ENCODE peak calls at places on chromosomes 11 and 22, in six cellular contexts. One of them, this sample, is unnamed.

GRCh38 chr11:85062626-85063025 is 564.5 kb downstream of the DLG2 start:
- DNase-seq in A549: no peak
- DNase-seq in HepG2: no peak
- DNase-seq in endothelial cell of umbilical vein: no peak
- DNase-seq in GM12878: peak; percentile 42
- DNase-seq in K562: no peak
- DNase-seq in this sample: no peak

GRCh38 chr11:111633756-111634362 is 31.6 kb downstream of the SIK2 start:
- DNase-seq in A549: no peak
- DNase-seq in HepG2: peak; percentile 51
- DNase-seq in endothelial cell of umbilical vein: peak; percentile 74
- DNase-seq in GM12878: peak; percentile 17
- DNase-seq in K562: no peak
- DNase-seq in this sample: peak; percentile 21

GRCh38 chr11:121038642-121039409 is 14.9 kb downstream of the TBCEL start:
- DNase-seq in A549: no peak
- DNase-seq in HepG2: peak; percentile 51
- DNase-seq in endothelial cell of umbilical vein: no peak
- DNase-seq in GM12878: no peak
- DNase-seq in K562: no peak
- DNase-seq in this sample: no peak

GRCh38 chr11:77101043-77101537 is 1.6 kb upstream of the OMP start:
- DNase-seq in A549: peak; percentile 57
- DNase-seq in HepG2: peak; percentile 41
- DNase-seq in endothelial cell of umbilical vein: peak; percentile 30
- DNase-seq in GM12878: no peak
- DNase-seq in K562: peak; percentile 72
- DNase-seq in this sample: peak; percentile 64

GRCh38 chr22:39808087-39808486 is 85.5 kb downstream of the ENTHD1 start:
- DNase-seq in A549: peak; percentile 36
- DNase-seq in HepG2: peak; percentile 30
- DNase-seq in endothelial cell of umbilical vein: peak; percentile 28
- DNase-seq in GM12878: no peak
- DNase-seq in K562: peak; percentile 20
- DNase-seq in this sample: peak; percentile 51

GRCh38 chr11:114061053-114062049 is 1.8 kb downstream of the ZBTB16 start:
- DNase-seq in A549: no peak
- DNase-seq in HepG2: no peak
- DNase-seq in endothelial cell of umbilical vein: peak; percentile 48
- DNase-seq in GM12878: no peak
- DNase-seq in K562: peak; percentile 33
- DNase-seq in this sample: peak; percentile 74

GRCh38 chr11:95108159-95108611 is 18.5 kb downstream of the ENDOD1 start:
- DNase-seq in A549: peak; percentile 11
- DNase-seq in HepG2: no peak
- DNase-seq in endothelial cell of umbilical vein: peak; percentile 90
- DNase-seq in GM12878: no peak
- DNase-seq in K562: no peak
- DNase-seq in this sample: no peak

GRCh38 chr11:12526789-12527188 is 147.4 kb upstream of the TEAD1 start:
- DNase-seq in A549: no peak
- DNase-seq in HepG2: no peak
- DNase-seq in endothelial cell of umbilical vein: peak; percentile 24
- DNase-seq in GM12878: no peak
- DNase-seq in K562: no peak
- DNase-seq in this sample: no peak

GRCh38 chr22:45330548-45330947 is 20.8 kb downstream of the FAM118A start:
- DNase-seq in A549: no peak
- DNase-seq in HepG2: no peak
- DNase-seq in endothelial cell of umbilical vein: no peak
- DNase-seq in GM12878: no peak
- DNase-seq in K562: no peak
- DNase-seq in this sample: no peak

GRCh38 chr22:50236731-50237409 is 8.0 kb downstream of the TUBGCP6 start:
- DNase-seq in A549: peak; percentile 36
- DNase-seq in HepG2: no peak
- DNase-seq in endothelial cell of umbilical vein: no peak
- DNase-seq in GM12878: no peak
- DNase-seq in K562: no peak
- DNase-seq in this sample: peak; percentile 88

GRCh38 chr11:126392638-126393023 is 37.1 kb downstream of the ST3GAL4 start:
- DNase-seq in A549: no peak
- DNase-seq in HepG2: no peak
- DNase-seq in endothelial cell of umbilical vein: no peak
- DNase-seq in GM12878: no peak
- DNase-seq in K562: no peak
- DNase-seq in this sample: peak; percentile 99

GRCh38 chr11:88555018-88555828 is 217.7 kb upstream of the CTSC start:
- DNase-seq in A549: peak; percentile 76
- DNase-seq in HepG2: no peak
- DNase-seq in endothelial cell of umbilical vein: peak; percentile 99
- DNase-seq in GM12878: no peak
- DNase-seq in K562: no peak
- DNase-seq in this sample: no peak

GRCh38 chr22:25402501-25403283 is 161.8 kb upstream of the GRK3 start:
- DNase-seq in A549: no peak
- DNase-seq in HepG2: peak; percentile 95
- DNase-seq in endothelial cell of umbilical vein: no peak
- DNase-seq in GM12878: no peak
- DNase-seq in K562: no peak
- DNase-seq in this sample: no peak

GRCh38 chr11:61645179-61645868 is 34.9 kb upstream of the DAGLA start:
- DNase-seq in A549: no peak
- DNase-seq in HepG2: no peak
- DNase-seq in endothelial cell of umbilical vein: no peak
- DNase-seq in GM12878: no peak
- DNase-seq in K562: no peak
- DNase-seq in this sample: peak; percentile 45

GRCh38 chr22:42972592-42973535 is 42.1 kb downstream of the PACSIN2 start:
- DNase-seq in A549: no peak
- DNase-seq in HepG2: no peak
- DNase-seq in endothelial cell of umbilical vein: no peak
- DNase-seq in GM12878: no peak
- DNase-seq in K562: no peak
- DNase-seq in this sample: peak; percentile 66

GRCh38 chr11:108498816-108499408 is 728 bp upstream of the POGLUT3 start:
- DNase-seq in A549: no peak
- DNase-seq in HepG2: no peak
- DNase-seq in endothelial cell of umbilical vein: no peak
- DNase-seq in GM12878: no peak
- DNase-seq in K562: no peak
- DNase-seq in this sample: peak; percentile 9

GRCh38 chr11:108501396-108501795 is 3.2 kb upstream of the POGLUT3 start:
- DNase-seq in A549: no peak
- DNase-seq in HepG2: no peak
- DNase-seq in endothelial cell of umbilical vein: no peak
- DNase-seq in GM12878: no peak
- DNase-seq in K562: no peak
- DNase-seq in this sample: no peak

GRCh38 chr11:108500721-108501120 is 2.5 kb upstream of the POGLUT3 start:
- DNase-seq in A549: no peak
- DNase-seq in HepG2: peak; percentile 23
- DNase-seq in endothelial cell of umbilical vein: no peak
- DNase-seq in GM12878: no peak
- DNase-seq in K562: no peak
- DNase-seq in this sample: no peak

GRCh38 chr11:108498046-108498815 is at the start of gene POGLUT3:
- DNase-seq in A549: peak; percentile 29
- DNase-seq in HepG2: peak; percentile 41
- DNase-seq in endothelial cell of umbilical vein: peak; percentile 58
- DNase-seq in GM12878: no peak
- DNase-seq in K562: peak; percentile 88
- DNase-seq in this sample: peak; percentile 86

DNA sequence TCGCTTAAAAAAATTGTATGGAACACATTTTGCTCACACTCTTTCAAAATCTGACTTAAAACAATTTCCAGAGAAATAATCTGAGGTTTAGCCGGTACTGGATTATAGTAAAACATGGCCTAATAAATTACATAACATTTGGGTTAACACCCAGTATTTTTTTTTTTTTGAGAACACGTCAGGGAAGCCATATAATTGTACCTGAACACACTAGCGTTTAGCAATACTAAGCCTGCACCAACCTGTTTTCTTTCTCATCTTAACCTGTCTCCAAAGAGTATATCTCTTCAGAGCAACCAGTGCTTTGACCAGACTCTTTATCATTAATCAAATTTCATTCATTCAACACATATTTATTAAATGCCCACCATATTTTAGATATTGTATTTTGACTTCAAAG is 2.0 kb upstream of the POGLUT3 start:
- DNase-seq in A549: no peak
- DNase-seq in HepG2: no peak
- DNase-seq in endothelial cell of umbilical vein: no peak
- DNase-seq in GM12878: no peak
- DNase-seq in K562: no peak
- DNase-seq in this sample: no peak
- TF ChIP-seq POLR2A in A549: no peak
- TF ChIP-seq POLR2A in HepG2: no peak
- TF ChIP-seq POLR2A in endothelial cell of umbilical vein: no peak
- TF ChIP-seq POLR2A in GM12878: no peak
- TF ChIP-seq POLR2A in K562: no peak
- TF ChIP-seq POLR2A in this sample: no peak

DNA sequence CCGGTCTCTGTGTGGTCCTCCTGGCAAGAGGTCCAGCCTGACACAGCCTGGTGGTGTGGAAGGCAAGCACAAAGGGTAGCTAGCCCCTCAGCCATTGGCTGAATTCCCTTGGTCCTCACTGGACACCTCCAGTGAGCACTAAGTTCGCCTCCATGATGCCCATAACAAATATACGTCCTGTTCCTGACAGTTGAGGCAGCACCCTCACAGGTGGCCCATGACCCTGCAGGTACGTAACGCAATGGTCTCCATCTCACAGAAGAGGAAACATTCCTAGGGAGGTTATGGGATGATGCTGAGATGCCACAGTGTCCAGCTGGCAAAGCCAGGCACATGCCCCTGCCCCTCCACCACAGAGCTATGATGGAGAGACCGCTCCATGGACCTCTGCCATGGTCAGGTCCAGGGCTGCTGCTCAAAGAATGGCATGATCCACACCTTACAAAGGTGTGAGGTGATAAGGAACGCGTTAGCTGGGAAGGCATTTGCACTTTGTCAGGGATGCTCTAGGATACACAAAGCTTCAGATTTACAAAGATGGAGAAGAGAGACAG is 1.4 kb upstream of the GNAZ start:
- DNase-seq in A549: no peak
- DNase-seq in HepG2: no peak
- DNase-seq in endothelial cell of umbilical vein: no peak
- DNase-seq in GM12878: no peak
- DNase-seq in K562: no peak
- DNase-seq in this sample: no peak
- TF ChIP-seq MYC in A549: no peak
- TF ChIP-seq MYC in HepG2: no peak
- TF ChIP-seq MYC in endothelial cell of umbilical vein: no peak
- TF ChIP-seq MYC in GM12878: no peak
- TF ChIP-seq MYC in K562: no peak
- TF ChIP-seq MYC in this sample: no peak

GRCh38 chr11:1055109-1055703 is 18.7 kb upstream of the MUC6 start:
- DNase-seq in A549: no peak
- DNase-seq in HepG2: no peak
- DNase-seq in endothelial cell of umbilical vein: no peak
- DNase-seq in GM12878: no peak
- DNase-seq in K562: no peak
- DNase-seq in this sample: no peak

GRCh38 chr11:1053121-1053901 is 16.8 kb upstream of the MUC6 start:
- DNase-seq in A549: no peak
- DNase-seq in HepG2: no peak
- DNase-seq in endothelial cell of umbilical vein: no peak
- DNase-seq in GM12878: no peak
- DNase-seq in K562: peak; percentile 54
- DNase-seq in this sample: no peak

GRCh38 chr11:1052133-1053011 is 15.9 kb upstream of the MUC6 start:
- DNase-seq in A549: no peak
- DNase-seq in HepG2: no peak
- DNase-seq in endothelial cell of umbilical vein: no peak
- DNase-seq in GM12878: no peak
- DNase-seq in K562: no peak
- DNase-seq in this sample: no peak

GRCh38 chr11:1055990-1056771 is 18.5 kb upstream of the MUC2 start:
- DNase-seq in A549: no peak
- DNase-seq in HepG2: no peak
- DNase-seq in endothelial cell of umbilical vein: no peak
- DNase-seq in GM12878: no peak
- DNase-seq in K562: no peak
- DNase-seq in this sample: no peak

GRCh38 chr11:1054143-1055108 is 17.9 kb upstream of the MUC6 start:
- DNase-seq in A549: peak; percentile 64
- DNase-seq in HepG2: no peak
- DNase-seq in endothelial cell of umbilical vein: peak; percentile 6
- DNase-seq in GM12878: no peak
- DNase-seq in K562: no peak
- DNase-seq in this sample: no peak
- TF ChIP-seq POLR2A in A549: no peak
- TF ChIP-seq POLR2A in HepG2: no peak
- TF ChIP-seq POLR2A in endothelial cell of umbilical vein: no peak
- TF ChIP-seq POLR2A in GM12878: no peak
- TF ChIP-seq POLR2A in K562: no peak
- TF ChIP-seq POLR2A in this sample: no peak

DNA sequence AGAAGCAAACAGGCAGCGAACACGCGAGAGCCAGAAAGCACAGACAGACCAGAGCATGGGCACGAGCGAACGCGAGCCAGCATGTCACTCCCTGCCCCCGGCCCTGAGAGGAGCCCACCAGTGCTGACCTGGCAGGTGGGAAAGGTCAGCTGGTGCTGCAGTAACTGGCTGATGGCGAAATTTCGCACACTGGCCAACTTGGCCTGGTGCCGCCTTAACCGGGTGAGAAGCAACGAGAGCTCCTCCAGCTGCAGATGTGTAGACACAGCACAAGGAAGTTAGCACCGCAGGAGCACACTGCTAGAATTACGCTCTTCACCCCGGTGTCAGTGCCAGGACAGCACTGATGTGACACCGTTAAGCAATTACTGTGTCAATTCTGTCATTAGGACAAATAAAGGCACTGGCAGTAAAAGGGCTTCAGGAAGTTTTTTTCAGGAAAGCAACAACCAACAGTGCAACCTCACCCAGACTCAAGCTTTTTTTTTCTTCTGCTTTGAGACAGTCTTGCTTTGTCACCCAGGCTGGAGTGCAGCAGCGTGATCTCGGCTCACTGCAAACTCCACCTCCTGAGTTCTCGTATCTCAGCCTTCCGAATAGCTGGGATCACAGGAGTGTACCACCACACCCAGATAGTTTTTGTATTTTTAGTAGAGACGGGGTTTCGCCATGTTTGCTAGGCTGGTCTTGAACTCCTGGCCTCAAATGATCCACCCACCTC is 76.8 kb downstream of the C11orf58 start:
- DNase-seq in A549: no peak
- DNase-seq in HepG2: no peak
- DNase-seq in endothelial cell of umbilical vein: no peak
- DNase-seq in GM12878: no peak
- DNase-seq in K562: peak; percentile 15
- DNase-seq in this sample: peak; percentile 25
- TF ChIP-seq MYC in A549: no peak
- TF ChIP-seq MYC in HepG2: no peak
- TF ChIP-seq MYC in endothelial cell of umbilical vein: no peak
- TF ChIP-seq MYC in GM12878: no peak
- TF ChIP-seq MYC in K562: no peak
- TF ChIP-seq MYC in this sample: peak; percentile 46

This sample was measured in NB4.